ENCODE peak calls at places on chromosomes 1 and 21, in four cellular contexts. H is pancreas, S is fibroblast of mammary gland, U is colonic mucosa. Q is an unnamed sample.

GRCh38 chr1:205780335-205780734 is 5.1 kb upstream of the RAB29 start:
- DNase-seq in H (no peak), U (no peak), S (no peak), Q (no peak)

GRCh38 chr1:3027611-3028371 is 6.5 kb downstream of the ACTRT2 start:
- DNase-seq in U (no peak), H (no peak), S (no peak), Q (no peak)

GRCh38 chr1:100860397-100860991 is 34.1 kb downstream of the EXTL2 start:
- DNase-seq in U (no peak), H (no peak), S (peak), Q (peak)

GRCh38 chr1:229067546-229067945 is 203.4 kb upstream of the RAB4A start:
- DNase-seq in S (no peak), H (no peak), U (no peak), Q (no peak)

GRCh38 chr1:227939791-227940771 is 7.7 kb downstream of the WNT9A start:
- DNase-seq in H (peak), U (peak), S (no peak), Q (no peak)

GRCh38 chr1:38778521-38778920 is 81.1 kb downstream of the RRAGC start:
- DNase-seq in U (no peak), H (no peak), S (no peak), Q (no peak)

GRCh38 chr1:50208296-50208695 is 99.6 kb downstream of the ELAVL4 start:
- DNase-seq in S (peak), H (no peak), U (no peak), Q (peak)

GRCh38 chr1:110309139-110309538 is 30.0 kb upstream of the RBM15 start:
- DNase-seq in H (no peak), S (peak), U (no peak), Q (no peak)

GRCh38 chr1:226510453-226510852 is 38.1 kb upstream of the STUM start:
- DNase-seq in S (peak), U (no peak), H (no peak), Q (peak)

GRCh38 chr1:47395433-47395832 is 20.7 kb upstream of the FOXE3 start:
- DNase-seq in S (no peak), H (no peak), U (no peak), Q (no peak)

GRCh38 chr1:89725016-89725380 is 92.1 kb downstream of the LRRC8C start:
- DNase-seq in U (peak), H (no peak), S (peak), Q (peak)

GRCh38 chr1:87358219-87358618 is 29.5 kb downstream of the LMO4 start:
- DNase-seq in U (no peak), H (no peak), S (peak), Q (no peak)

GRCh38 chr1:43204394-43204793 is 32.3 kb downstream of the CFAP57 start:
- DNase-seq in S (no peak), U (no peak), H (no peak), Q (no peak)

GRCh38 chr1:154951901-154952657 is 3.8 kb downstream of the PBXIP1 start:
- DNase-seq in S (no peak), U (no peak), H (no peak), Q (no peak)

GRCh38 chr1:176177764-176178163 is 29.3 kb downstream of the COP1 start:
- DNase-seq in U (no peak), S (no peak), H (no peak), Q (no peak)

GRCh38 chr1:221117548-221117951 is 238.3 kb downstream of the HLX start:
- DNase-seq in U (no peak), S (peak), H (peak), Q (peak)

GRCh38 chr1:199510314-199510713 is 517.2 kb upstream of the NR5A2 start:
- DNase-seq in H (no peak), S (no peak), U (no peak), Q (no peak)

GRCh38 chr1:102434421-102434820 is 437.7 kb upstream of the OLFM3 start:
- DNase-seq in S (peak), U (no peak), H (no peak), Q (peak)

GRCh38 chr1:245588250-245588649 is 433.5 kb downstream of the KIF26B start:
- DNase-seq in H (no peak), S (no peak), U (no peak), Q (no peak)

GRCh38 chr1:185315364-185316108 is 1.5 kb downstream of the IVNS1ABP start:
- DNase-seq in U (peak), S (no peak), H (no peak), Q (no peak)

GRCh38 chr21:20721151-20721550 is 277.1 kb upstream of the NCAM2 start:
- DNase-seq in H (no peak), S (peak), U (no peak), Q (no peak)

GRCh38 chr21:9737871-9738520 is 783.4 kb upstream of the TPTE start:
- DNase-seq in U (no peak), H (no peak), S (no peak), Q (no peak)

GRCh38 chr1:169604781-169605560 is 18.7 kb upstream of the F5 start:
- DNase-seq in H (no peak), S (no peak), U (no peak), Q (no peak)

GRCh38 chr1:16372535-16373340 is 5.7 kb downstream of the SZRD1 start:
- DNase-seq in H (no peak), S (no peak), U (no peak), Q (no peak)

GRCh38 chr1:73044241-73044640 is 761.9 kb upstream of the NEGR1 start:
- DNase-seq in H (no peak), S (no peak), U (no peak), Q (peak)

GRCh38 chr1:243267346-243268283 is 11.8 kb downstream of the SDCCAG8 start:
- DNase-seq in H (no peak), U (no peak), S (peak), Q (peak)

GRCh38 chr1:27517907-27518718 is 28.1 kb upstream of the WASF2 start:
- DNase-seq in U (peak), H (no peak), S (no peak), Q (peak)

GRCh38 chr1:168567568-168567967 is 8.8 kb upstream of the XCL1 start:
- DNase-seq in S (no peak), H (no peak), U (no peak), Q (no peak)

GRCh38 chr1:51189421-51190073 is 46.5 kb upstream of the RNF11 start:
- DNase-seq in U (peak), H (no peak), S (peak), Q (peak)

GRCh38 chr1:212608956-212609700 is 567 bp downstream of the ATF3 start:
- DNase-seq in H (peak), U (peak), S (peak), Q (peak)

GRCh38 chr21:14587266-14587665 is 41.2 kb upstream of the SAMSN1 start:
- DNase-seq in S (no peak), H (no peak), U (no peak), Q (no peak)

GRCh38 chr21:34593954-34594531 is 20.9 kb downstream of the RCAN1 start:
- DNase-seq in H (no peak), S (no peak), U (no peak), Q (no peak)

GRCh38 chr1:1573843-1574720 is 581 bp downstream of the SSU72 start:
- DNase-seq in H (peak), S (peak), U (peak), Q (peak)
- TF ChIP-seq CTCF in H (no peak), S (peak), U (peak), Q (no peak)

GRCh38 chr1:161201828-161202712 is at the start of gene NDUFS2:
- DNase-seq in U (peak), H (peak), S (peak), Q (peak)
- TF ChIP-seq CTCF in U (no peak), H (no peak), S (peak), Q (no peak)

GRCh38 chr1:202590119-202590518 is 120.1 kb downstream of the SYT2 start:
- DNase-seq in U (no peak), H (no peak), S (no peak), Q (no peak)

GRCh38 chr1:202590975-202591411 is 119.3 kb downstream of the SYT2 start:
- DNase-seq in S (no peak), H (no peak), U (no peak), Q (peak)

GRCh38 chr1:202587859-202588480 is 122.3 kb downstream of the SYT2 start:
- DNase-seq in S (no peak), U (no peak), H (no peak), Q (no peak)

GRCh38 chr1:202588644-202589189 is 121.5 kb downstream of the SYT2 start:
- DNase-seq in H (no peak), U (no peak), S (no peak), Q (no peak)

DNA sequence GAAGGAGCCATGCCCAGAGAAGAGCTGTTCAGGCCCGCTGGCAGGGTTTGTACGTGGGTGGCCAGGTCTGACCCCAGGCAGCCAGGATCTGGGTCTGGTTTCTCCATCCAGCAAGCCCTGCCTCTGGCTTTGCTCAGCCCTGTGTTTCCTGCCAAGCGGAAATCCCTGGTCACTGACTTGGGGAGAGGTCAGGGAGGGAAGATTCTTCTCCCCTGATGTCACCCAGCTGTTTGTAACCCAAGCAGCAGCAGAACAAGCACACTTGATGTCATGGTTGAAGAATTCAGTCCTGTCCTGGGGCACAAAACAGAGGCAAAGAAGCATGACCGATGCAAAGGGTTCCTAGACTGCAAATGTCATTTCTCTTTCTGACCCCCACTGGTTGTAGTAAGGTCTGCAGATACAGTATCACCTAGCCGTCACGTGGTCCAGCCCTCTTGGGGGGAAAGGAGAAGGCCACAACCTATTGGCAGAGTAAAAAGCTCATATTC is 121.0 kb downstream of the SYT2 start:
- DNase-seq in U (peak), S (peak), H (no peak), Q (peak)
- TF ChIP-seq CTCF in U (no peak), S (no peak), H (no peak), Q (peak)

GRCh38 chr1:54487571-54488050 is 60.4 kb upstream of the ACOT11 start:
- DNase-seq in H (peak), S (no peak), U (peak), Q (no peak)

GRCh38 chr1:54489627-54490240 is 58.3 kb upstream of the ACOT11 start:
- DNase-seq in S (no peak), U (no peak), H (no peak), Q (no peak)

GRCh38 chr1:54488065-54488750 is 59.8 kb upstream of the ACOT11 start:
- DNase-seq in H (peak), S (peak), U (peak), Q (peak)

GRCh38 chr1:54490361-54491248 is 57.4 kb upstream of the ACOT11 start:
- DNase-seq in H (no peak), U (peak), S (no peak), Q (no peak)

GRCh38 chr1:54488831-54489626 is 59.0 kb upstream of the ACOT11 start:
- DNase-seq in H (peak), U (peak), S (peak), Q (peak)
- TF ChIP-seq CTCF in H (peak), U (peak), S (peak), Q (peak)

DNA sequence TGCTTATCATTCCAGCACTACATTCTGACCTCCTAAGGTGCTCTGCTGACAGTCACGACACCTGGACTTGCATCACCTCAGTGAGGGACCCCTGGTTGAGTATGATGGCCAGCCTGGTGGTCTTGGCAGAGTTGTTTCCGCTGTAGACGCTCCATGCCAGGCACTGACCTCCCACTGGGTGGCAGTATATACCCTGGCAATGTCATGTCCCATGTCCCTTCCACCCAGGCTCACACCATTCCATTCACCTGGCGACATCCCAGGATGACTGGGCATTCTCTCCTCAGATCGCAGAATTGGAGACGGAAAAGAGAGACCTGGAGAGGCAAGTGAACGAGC is 5.0 kb downstream of the DNALI1 start:
- DNase-seq in S (peak), U (peak), H (no peak), Q (peak)
- TF ChIP-seq CTCF in S (peak), U (peak), H (no peak), Q (peak)

GRCh38 chr1:8443558-8444194 is 125.8 kb downstream of the SLC45A1 start:
- DNase-seq in H (no peak), U (no peak), S (peak), Q (no peak)
- TF ChIP-seq CTCF in H (no peak), U (no peak), S (peak), Q (no peak)

DNA sequence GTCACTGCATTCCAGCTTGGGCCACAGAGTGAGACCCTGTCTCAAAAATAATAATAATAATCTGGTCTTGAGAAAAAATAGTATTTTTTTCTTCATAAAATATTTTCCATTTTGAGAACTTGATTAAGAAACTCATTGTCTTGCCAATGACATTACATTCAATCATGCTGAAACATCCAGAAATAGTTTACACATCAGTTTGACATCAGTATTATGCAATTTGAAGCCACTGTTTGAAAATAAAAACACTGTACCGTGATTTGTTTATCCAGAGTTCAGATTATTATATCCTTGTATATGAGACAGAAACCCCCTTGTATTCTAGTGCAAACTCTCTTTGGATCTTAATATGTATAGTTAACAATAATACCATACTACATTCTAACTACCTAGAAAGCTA is 6.9 kb downstream of the FMO2 start:
- DNase-seq in U (no peak), H (no peak), S (peak), Q (no peak)
- TF ChIP-seq CTCF in U (no peak), H (no peak), S (no peak), Q (no peak)

GRCh38 chr1:181632960-181633359 is 149.6 kb downstream of the CACNA1E start:
- DNase-seq in U (no peak), H (no peak), S (no peak), Q (no peak)

GRCh38 chr1:181630398-181630797 is 147.1 kb downstream of the CACNA1E start:
- DNase-seq in S (no peak), U (no peak), H (no peak), Q (no peak)

GRCh38 chr1:181630838-181631237 is 147.5 kb downstream of the CACNA1E start:
- DNase-seq in S (no peak), U (no peak), H (peak), Q (no peak)

GRCh38 chr1:181635108-181635507 is 151.8 kb downstream of the CACNA1E start:
- DNase-seq in S (no peak), U (no peak), H (no peak), Q (no peak)

DNA sequence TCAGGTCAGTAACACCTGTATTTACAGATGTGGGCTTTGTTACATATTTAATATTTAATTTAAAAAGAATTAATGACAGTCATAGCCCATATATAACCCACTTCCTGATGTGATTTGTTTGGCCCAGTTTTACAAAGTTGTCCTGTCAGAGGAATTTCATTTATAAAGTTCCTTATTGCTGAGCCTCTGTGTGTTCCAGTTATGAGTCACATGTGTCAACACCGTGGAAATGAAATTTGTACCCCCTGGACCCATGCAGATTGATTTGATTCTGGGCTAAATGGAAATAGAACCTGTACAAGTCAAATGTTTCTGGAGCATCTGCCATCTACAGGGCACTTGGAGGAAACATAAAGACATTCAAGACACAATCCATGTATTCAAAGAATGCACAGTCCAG is 149.2 kb downstream of the CACNA1E start:
- DNase-seq in H (no peak), S (no peak), U (peak), Q (no peak)
- TF ChIP-seq CTCF in H (no peak), S (no peak), U (no peak), Q (no peak)